ENCODE peak calls at places on chromosomes 7 and 10, in nine cellular contexts. W is tibial artery, O is MCF 10A, B is H1, T is GM10248, U is cardiac fibroblast, V is Caco-2, D is nephron progenitor cell, A is colonic mucosa. H is an unnamed sample.

GRCh38 chr7:418636-419280 is 100.9 kb downstream of the PDGFA start:
- DNase-seq in A (no peak), T (no peak), V (peak), B (no peak), O (no peak), U (peak), W (no peak), D (no peak), H (no peak)

GRCh38 chr10:58266826-58267712 is 625 bp downstream of the IPMK start:
- DNase-seq in T (peak), W (peak), V (peak), D (peak), A (peak), O (peak), U (peak), B (peak), H (peak)

GRCh38 chr10:43667317-43667731 is 18.6 kb upstream of the ZNF32 start:
- DNase-seq in W (no peak), A (no peak), O (no peak), B (peak), D (no peak), V (no peak), U (peak), T (no peak), H (peak)

GRCh38 chr7:26857534-26858228 is 6.7 kb downstream of the SKAP2 start:
- DNase-seq in B (peak), T (peak), V (no peak), O (peak), U (peak), D (peak), A (peak), W (no peak), H (no peak)

GRCh38 chr7:1933066-1933835 is 263.2 kb downstream of the ELFN1 start:
- DNase-seq in D (no peak), O (no peak), V (no peak), U (no peak), W (no peak), A (no peak), T (no peak), B (no peak), H (no peak)

GRCh38 chr10:119863951-119864565 is 8.6 kb downstream of the MCMBP start:
- DNase-seq in O (no peak), T (no peak), D (no peak), U (peak), W (no peak), V (no peak), B (no peak), A (no peak), H (no peak)

GRCh38 chr7:48637382-48637781 is 287.0 kb upstream of the CDC14C start:
- DNase-seq in T (no peak), B (no peak), U (no peak), O (no peak), D (no peak), W (no peak), V (no peak), A (no peak), H (no peak)

GRCh38 chr10:51109821-51110533 is 35.7 kb downstream of the PRKG1 start:
- DNase-seq in O (no peak), T (no peak), U (peak), W (no peak), A (no peak), B (no peak), D (no peak), V (no peak), H (no peak)

GRCh38 chr10:48227213-48227612 is 47.3 kb downstream of the FRMPD2 start:
- DNase-seq in U (no peak), W (no peak), V (no peak), D (no peak), O (no peak), B (peak), A (no peak), T (no peak), H (no peak)

GRCh38 chr7:116327751-116328150 is 117.4 kb downstream of the TES start:
- DNase-seq in W (no peak), A (no peak), V (no peak), D (no peak), O (no peak), U (peak), T (no peak), B (no peak), H (no peak)

DNA sequence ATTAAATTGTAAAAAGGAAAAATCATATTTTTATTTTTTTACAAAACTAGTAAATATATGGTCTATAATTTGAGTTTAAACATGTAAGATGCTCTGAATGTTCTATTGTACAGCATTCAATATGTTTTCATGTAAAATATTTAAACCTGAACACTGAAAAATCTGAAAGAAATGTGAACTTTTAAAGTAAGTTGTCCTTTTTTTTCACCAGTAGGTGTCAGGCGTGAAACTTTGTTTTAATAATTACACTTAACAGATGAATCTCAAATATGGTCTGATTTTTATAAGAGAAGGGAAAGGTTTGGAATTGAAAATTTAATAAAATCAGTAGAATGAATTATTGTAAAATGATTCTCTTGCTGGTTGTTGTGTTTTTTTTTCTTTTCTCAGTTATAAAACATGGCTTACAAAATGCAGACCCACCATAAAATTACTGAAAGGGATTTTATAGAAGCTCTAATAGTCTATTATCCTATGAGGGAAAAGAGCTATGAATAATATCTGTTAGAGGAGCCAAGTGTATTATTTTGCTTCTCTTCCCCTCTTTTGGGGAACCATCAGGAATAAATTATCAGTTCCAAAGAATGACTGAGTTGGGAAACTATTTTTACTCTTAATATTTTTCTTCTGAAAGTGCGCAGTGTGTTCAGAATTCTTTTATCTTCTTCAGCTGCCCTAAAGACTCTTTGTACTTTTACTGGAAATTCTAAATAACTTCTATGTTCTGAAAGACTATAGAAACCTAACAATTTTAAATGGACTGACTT is 217.7 kb upstream of the FZD1 start:
- DNase-seq in D (no peak), U (peak), B (no peak), A (no peak), W (no peak), V (no peak), T (no peak), O (no peak), H (no peak)
- TF ChIP-seq CTCF in D (no peak), U (peak), B (no peak), A (no peak), W (peak), V (no peak), T (peak), O (peak), H (peak)

GRCh38 chr7:55568613-55569268 is 3.6 kb downstream of the VOPP1 start:
- DNase-seq in T (no peak), D (no peak), A (no peak), B (no peak), W (no peak), O (no peak), V (no peak), U (peak), H (no peak)
- TF ChIP-seq CTCF in T (no peak), D (no peak), A (no peak), B (no peak), W (no peak), O (no peak), V (no peak), U (no peak), H (no peak)

GRCh38 chr10:127218658-127219057 is 22.3 kb upstream of the INSYN2A start:
- DNase-seq in U (no peak), T (no peak), W (no peak), A (no peak), D (no peak), B (no peak), O (no peak), V (no peak), H (no peak)

GRCh38 chr10:127216786-127217185 is 20.4 kb upstream of the INSYN2A start:
- DNase-seq in T (no peak), D (no peak), V (no peak), O (peak), A (no peak), W (no peak), U (peak), B (no peak), H (no peak)

GRCh38 chr10:127210936-127211335 is 14.5 kb upstream of the INSYN2A start:
- DNase-seq in V (no peak), U (no peak), T (no peak), W (no peak), B (no peak), D (no peak), O (no peak), A (no peak), H (no peak)

GRCh38 chr10:127216284-127216683 is 19.9 kb upstream of the INSYN2A start:
- DNase-seq in U (no peak), T (no peak), O (no peak), V (no peak), W (no peak), D (no peak), B (no peak), A (no peak), H (no peak)

DNA sequence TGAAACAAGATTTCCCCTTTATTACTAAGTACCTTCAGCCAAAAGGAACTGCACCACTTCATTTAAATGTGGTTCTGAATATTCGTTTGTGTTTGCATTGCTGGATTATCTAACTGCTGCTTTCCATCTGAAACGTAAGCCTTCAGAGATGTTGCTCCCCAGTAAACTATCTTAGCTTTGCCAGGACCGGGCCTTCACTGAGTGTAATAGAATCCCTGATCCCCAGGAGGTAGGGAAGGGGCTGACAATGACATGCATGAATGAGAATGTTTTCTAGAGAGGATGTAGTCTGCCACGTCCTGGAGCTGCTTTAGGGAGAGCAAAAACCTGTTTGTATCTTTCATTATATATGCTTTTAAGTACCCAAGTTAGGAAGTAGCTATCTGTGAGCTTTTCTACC is 19.5 kb upstream of the INSYN2A start:
- DNase-seq in A (no peak), U (no peak), V (no peak), W (no peak), B (no peak), O (no peak), D (no peak), T (no peak), H (no peak)
- TF ChIP-seq CTCF in A (no peak), U (no peak), V (no peak), W (no peak), B (no peak), O (no peak), D (no peak), T (no peak), H (no peak)

GRCh38 chr7:33336820-33337219 is 207.5 kb downstream of the BBS9 start:
- DNase-seq in A (no peak), U (no peak), V (no peak), D (no peak), T (peak), W (no peak), O (no peak), B (no peak), H (no peak)

GRCh38 chr7:33339074-33339805 is 209.9 kb downstream of the BBS9 start:
- DNase-seq in O (peak), U (no peak), V (no peak), T (no peak), W (no peak), D (no peak), A (no peak), B (no peak), H (no peak)

DNA sequence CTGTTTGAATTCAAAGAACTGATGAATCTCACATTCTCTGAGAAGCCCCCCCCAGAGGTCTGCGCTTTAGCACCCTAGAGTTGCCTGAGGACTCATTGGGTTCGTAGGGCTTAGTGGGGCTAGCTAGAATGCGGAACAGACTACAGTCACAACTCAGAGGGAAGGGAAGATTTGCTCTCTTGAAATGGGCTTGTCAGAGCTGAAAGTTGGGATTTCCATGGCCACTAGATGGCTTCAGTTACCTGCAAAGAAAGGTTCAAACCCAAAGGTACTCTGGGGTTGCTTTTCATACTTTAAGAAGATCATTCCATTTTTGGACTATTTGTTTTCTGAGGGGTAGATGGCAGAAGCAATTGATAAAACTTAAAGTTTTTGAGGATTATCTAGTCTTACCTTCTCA is 205.0 kb downstream of the BBS9 start:
- DNase-seq in O (peak), W (no peak), T (no peak), D (no peak), A (no peak), U (peak), V (no peak), B (no peak), H (no peak)
- TF ChIP-seq CTCF in O (peak), W (no peak), T (peak), D (peak), A (no peak), U (peak), V (peak), B (peak), H (peak)

GRCh38 chr7:150966002-150966401 is 12.1 kb downstream of the KCNH2 start:
- DNase-seq in D (no peak), A (no peak), W (no peak), V (no peak), O (no peak), U (no peak), B (no peak), T (no peak), H (no peak)
- TF ChIP-seq CTCF in D (peak), A (no peak), W (no peak), V (peak), O (no peak), U (no peak), B (peak), T (peak), H (peak)

DNA sequence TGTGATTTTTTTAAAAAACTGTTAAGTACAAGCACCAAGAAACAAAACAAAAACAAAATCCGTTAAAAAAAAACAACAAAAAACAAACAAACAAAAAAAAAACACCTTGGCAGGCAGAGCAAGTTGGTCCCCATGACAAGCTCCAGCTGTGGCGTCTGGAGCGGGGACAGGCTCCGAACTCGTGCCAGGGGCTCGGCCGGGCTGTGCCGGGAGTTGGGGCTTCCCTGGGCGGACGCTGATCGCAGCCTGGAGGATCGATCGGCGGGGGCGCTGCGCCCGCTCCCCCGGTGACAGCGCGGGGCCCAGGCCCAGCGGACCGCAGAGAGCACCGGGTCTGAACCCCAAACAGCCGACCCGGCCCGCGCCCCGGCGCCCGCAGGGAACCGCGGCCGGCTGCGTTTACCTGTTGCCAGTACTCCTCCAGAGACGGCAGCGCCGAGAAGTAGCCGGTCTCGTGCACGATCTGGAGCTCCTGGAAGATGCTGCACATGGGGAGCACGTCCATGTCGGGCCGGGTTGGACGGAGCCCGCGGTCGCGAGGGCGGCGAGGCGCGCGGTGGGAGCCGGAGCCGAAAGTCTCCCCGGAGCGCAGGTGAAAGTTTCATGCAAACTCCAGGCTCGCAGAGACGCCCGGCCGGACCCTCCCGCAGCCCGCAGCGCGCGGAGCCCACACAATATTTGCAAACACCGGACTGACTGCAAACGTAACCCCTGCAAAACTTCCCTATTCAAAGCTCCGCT is at the start of gene KLF6:
- DNase-seq in T (no peak), O (peak), A (peak), D (no peak), U (peak), W (peak), V (no peak), B (peak), H (peak)
- TF ChIP-seq CTCF in T (peak), O (no peak), A (no peak), D (no peak), U (no peak), W (peak), V (no peak), B (no peak), H (no peak)

GRCh38 chr7:5212633-5213285 is 22.7 kb downstream of the WIPI2 start:
- DNase-seq in D (no peak), B (no peak), V (peak), A (no peak), O (no peak), T (no peak), U (no peak), W (no peak), H (no peak)
- TF ChIP-seq CTCF in D (no peak), B (no peak), V (no peak), A (no peak), O (no peak), T (no peak), U (no peak), W (no peak), H (no peak)

GRCh38 chr7:105934577-105935185 is 28.4 kb upstream of the CDHR3 start:
- DNase-seq in O (peak), V (peak), A (no peak), T (no peak), B (no peak), D (peak), U (peak), W (no peak), H (peak)
- TF ChIP-seq CTCF in O (peak), V (peak), A (peak), T (no peak), B (peak), D (peak), U (peak), W (no peak), H (peak)

DNA sequence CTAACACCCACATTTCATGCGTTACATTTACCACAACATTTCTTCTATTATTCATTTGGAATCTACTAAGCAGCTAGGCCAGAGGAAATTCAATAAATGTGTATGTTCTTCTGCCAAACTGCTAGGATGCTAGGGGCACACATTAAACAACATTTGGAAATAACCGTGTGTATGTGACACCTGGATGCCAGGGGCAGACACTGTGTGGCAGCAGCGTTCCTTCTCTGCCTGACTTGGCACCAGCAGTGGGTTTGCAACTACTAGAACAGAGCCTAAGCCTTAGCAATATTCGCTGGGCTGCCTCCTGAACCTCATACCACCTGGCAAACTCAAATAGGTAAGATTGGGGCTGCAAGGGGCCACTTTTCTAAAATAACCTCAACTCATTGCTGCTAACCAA is 182.1 kb downstream of the CHCHD3 start:
- DNase-seq in O (no peak), V (no peak), B (no peak), T (no peak), U (peak), D (no peak), A (no peak), W (no peak), H (no peak)
- TF ChIP-seq CTCF in O (no peak), V (no peak), B (no peak), T (no peak), U (no peak), D (no peak), A (no peak), W (no peak), H (no peak)